ENCODE peak calls at places on chromosomes 16 and 17, in four cellular contexts. One of them, this sample, is unnamed.

GRCh38 chr17:44932526-44933097 is 15.0 kb downstream of the KIF18B start:
- DNase-seq in AG10803: no peak
- DNase-seq in Calu3: no peak
- DNase-seq in astrocyte of the spinal cord: no peak
- DNase-seq in this sample: no peak

GRCh38 chr16:8814095-8814806 is 16.6 kb downstream of the PMM2 start:
- DNase-seq in Calu3: no peak
- DNase-seq in AG10803: no peak
- DNase-seq in astrocyte of the spinal cord: no peak
- DNase-seq in this sample: no peak

GRCh38 chr16:12471383-12471782 is 332.3 kb downstream of the CPPED1 start:
- DNase-seq in astrocyte of the spinal cord: no peak
- DNase-seq in AG10803: no peak
- DNase-seq in Calu3: no peak
- DNase-seq in this sample: no peak

GRCh38 chr17:45924332-45924820 is 30.0 kb downstream of the MAPT start:
- DNase-seq in astrocyte of the spinal cord: no peak
- DNase-seq in Calu3: no peak
- DNase-seq in AG10803: no peak
- DNase-seq in this sample: no peak

GRCh38 chr16:11632455-11632921 is 35.8 kb upstream of the SNN start:
- DNase-seq in astrocyte of the spinal cord: peak; percentile 41
- DNase-seq in Calu3: peak; percentile 38
- DNase-seq in AG10803: peak; percentile 82
- DNase-seq in this sample: peak; percentile 13

GRCh38 chr16:72658888-72659717 is 388.8 kb downstream of the ZFHX3 start:
- DNase-seq in AG10803: peak; percentile 54
- DNase-seq in astrocyte of the spinal cord: peak; percentile 15
- DNase-seq in Calu3: no peak
- DNase-seq in this sample: no peak

GRCh38 chr16:75456971-75457370 is 7.5 kb downstream of the TMEM170A start:
- DNase-seq in AG10803: no peak
- DNase-seq in Calu3: no peak
- DNase-seq in astrocyte of the spinal cord: no peak
- DNase-seq in this sample: no peak

GRCh38 chr16:66750279-66751134 is 902 bp downstream of the DYNC1LI2 start:
- DNase-seq in astrocyte of the spinal cord: no peak
- DNase-seq in Calu3: no peak
- DNase-seq in AG10803: peak; percentile 6
- DNase-seq in this sample: no peak

GRCh38 chr17:82528484-82529265 is 9.1 kb downstream of the FOXK2 start:
- DNase-seq in Calu3: peak; percentile 62
- DNase-seq in AG10803: peak; percentile 74
- DNase-seq in astrocyte of the spinal cord: peak; percentile 50
- DNase-seq in this sample: peak; percentile 92

GRCh38 chr17:65586899-65587298 is 25.5 kb upstream of the AXIN2 start:
- DNase-seq in astrocyte of the spinal cord: no peak
- DNase-seq in Calu3: no peak
- DNase-seq in AG10803: no peak
- DNase-seq in this sample: no peak

GRCh38 chr17:49576121-49576905 is 642 bp downstream of the NXPH3 start:
- DNase-seq in astrocyte of the spinal cord: no peak
- DNase-seq in AG10803: peak; percentile 40
- DNase-seq in Calu3: peak; percentile 35
- DNase-seq in this sample: peak; percentile 35

GRCh38 chr17:29219378-29220047 is 27.1 kb upstream of the CRYBA1 start:
- DNase-seq in astrocyte of the spinal cord: peak; percentile 84
- DNase-seq in AG10803: peak; percentile 79
- DNase-seq in Calu3: peak; percentile 90
- DNase-seq in this sample: peak; percentile 80

GRCh38 chr17:5118219-5118618 is 2.4 kb downstream of the USP6 start:
- DNase-seq in Calu3: no peak
- DNase-seq in AG10803: no peak
- DNase-seq in astrocyte of the spinal cord: no peak
- DNase-seq in this sample: no peak

GRCh38 chr16:24748242-24748641 is 18.8 kb downstream of the TNRC6A start:
- DNase-seq in astrocyte of the spinal cord: peak; percentile 91
- DNase-seq in Calu3: peak; percentile 25
- DNase-seq in AG10803: peak; percentile 91
- DNase-seq in this sample: peak; percentile 94

GRCh38 chr16:12601290-12601900 is 202.3 kb downstream of the CPPED1 start:
- DNase-seq in astrocyte of the spinal cord: no peak
- DNase-seq in Calu3: no peak
- DNase-seq in AG10803: no peak
- DNase-seq in this sample: no peak

GRCh38 chr17:50332196-50332595 is 13.7 kb upstream of the XYLT2 start:
- DNase-seq in Calu3: no peak
- DNase-seq in astrocyte of the spinal cord: no peak
- DNase-seq in AG10803: no peak
- DNase-seq in this sample: peak; percentile 37

GRCh38 chr16:24180451-24180850 is 75.7 kb upstream of the CACNG3 start:
- DNase-seq in Calu3: no peak
- DNase-seq in astrocyte of the spinal cord: no peak
- DNase-seq in AG10803: no peak
- DNase-seq in this sample: no peak

GRCh38 chr16:24609740-24610420 is 70.5 kb downstream of the RBBP6 start:
- DNase-seq in astrocyte of the spinal cord: peak; percentile 50
- DNase-seq in Calu3: peak; percentile 55
- DNase-seq in AG10803: peak; percentile 60
- DNase-seq in this sample: peak; percentile 34

GRCh38 chr17:7184091-7184488 is 4.9 kb upstream of the ASGR1 start:
- DNase-seq in Calu3: peak; percentile 78
- DNase-seq in AG10803: no peak
- DNase-seq in astrocyte of the spinal cord: no peak
- DNase-seq in this sample: no peak

GRCh38 chr17:42276609-42277341 is 584 bp upstream of the STAT5B start:
- DNase-seq in Calu3: peak; percentile 85
- DNase-seq in astrocyte of the spinal cord: peak; percentile 83
- DNase-seq in AG10803: peak; percentile 73
- DNase-seq in this sample: peak; percentile 58

GRCh38 chr16:85699628-85700027 is 10.9 kb upstream of the GINS2 start:
- DNase-seq in astrocyte of the spinal cord: peak; percentile 24
- DNase-seq in Calu3: no peak
- DNase-seq in AG10803: peak; percentile 53
- DNase-seq in this sample: peak; percentile 36